ENCODE peak calls at places on chromosome 7, in five cellular contexts. One of them, this sample, is unnamed.

GRCh38 chr7:85237721-85238120 is 50.9 kb upstream of the SEMA3D start:
- DNase-seq in cardiac muscle cell: no peak
- DNase-seq in chondrocyte: no peak
- DNase-seq in vagina: no peak
- DNase-seq in cardiac fibroblast: no peak
- DNase-seq in this sample: no peak

GRCh38 chr7:29854257-29854938 is 48.1 kb downstream of the WIPF3 start:
- DNase-seq in cardiac muscle cell: peak; percentile 75
- DNase-seq in chondrocyte: no peak
- DNase-seq in cardiac fibroblast: peak; percentile 55
- DNase-seq in vagina: no peak
- DNase-seq in this sample: peak; percentile 75

GRCh38 chr7:29748286-29749099 is 57.8 kb upstream of the WIPF3 start:
- DNase-seq in cardiac muscle cell: peak; percentile 72
- DNase-seq in chondrocyte: no peak
- DNase-seq in vagina: no peak
- DNase-seq in cardiac fibroblast: peak; percentile 77
- DNase-seq in this sample: peak; percentile 66

GRCh38 chr7:97971990-97972943 is 17.7 kb downstream of the OCM2 start:
- DNase-seq in cardiac muscle cell: peak; percentile 78
- DNase-seq in cardiac fibroblast: peak; percentile 74
- DNase-seq in chondrocyte: no peak
- DNase-seq in vagina: no peak
- DNase-seq in this sample: peak; percentile 79

GRCh38 chr7:7519528-7519927 is 16.1 kb downstream of the COL28A1 start:
- DNase-seq in cardiac fibroblast: no peak
- DNase-seq in cardiac muscle cell: no peak
- DNase-seq in vagina: no peak
- DNase-seq in chondrocyte: no peak
- DNase-seq in this sample: no peak

GRCh38 chr7:102834999-102835398 is 77.8 kb upstream of the LRRC17 start:
- DNase-seq in cardiac muscle cell: no peak
- DNase-seq in vagina: no peak
- DNase-seq in cardiac fibroblast: peak; percentile 52
- DNase-seq in chondrocyte: no peak
- DNase-seq in this sample: peak; percentile 63

GRCh38 chr7:137847418-137848050 is 760 bp upstream of the DGKI start:
- DNase-seq in vagina: no peak
- DNase-seq in chondrocyte: no peak
- DNase-seq in cardiac fibroblast: no peak
- DNase-seq in cardiac muscle cell: peak; percentile 45
- DNase-seq in this sample: no peak

GRCh38 chr7:100400656-100401055 is 27.4 kb downstream of the PILRA start:
- DNase-seq in chondrocyte: no peak
- DNase-seq in cardiac fibroblast: peak; percentile 14
- DNase-seq in cardiac muscle cell: peak; percentile 52
- DNase-seq in vagina: no peak
- DNase-seq in this sample: no peak

GRCh38 chr7:12257582-12257981 is 46.5 kb downstream of the TMEM106B start:
- DNase-seq in cardiac fibroblast: peak; percentile 25
- DNase-seq in cardiac muscle cell: no peak
- DNase-seq in vagina: no peak
- DNase-seq in chondrocyte: no peak
- DNase-seq in this sample: peak; percentile 22

GRCh38 chr7:76020031-76020714 is 25.8 kb upstream of the TMEM120A start:
- DNase-seq in cardiac fibroblast: peak; percentile 73
- DNase-seq in chondrocyte: peak; percentile 21
- DNase-seq in cardiac muscle cell: peak; percentile 82
- DNase-seq in vagina: no peak
- DNase-seq in this sample: peak; percentile 74

GRCh38 chr7:32868116-32868515 is 23.4 kb downstream of the KBTBD2 start:
- DNase-seq in cardiac muscle cell: no peak
- DNase-seq in vagina: no peak
- DNase-seq in cardiac fibroblast: no peak
- DNase-seq in chondrocyte: no peak
- DNase-seq in this sample: no peak

GRCh38 chr7:13359656-13360055 is 629.8 kb downstream of the ETV1 start:
- DNase-seq in vagina: no peak
- DNase-seq in chondrocyte: no peak
- DNase-seq in cardiac fibroblast: no peak
- DNase-seq in cardiac muscle cell: no peak
- DNase-seq in this sample: no peak

GRCh38 chr7:132394283-132395003 is 181.8 kb downstream of the PLXNA4 start:
- DNase-seq in chondrocyte: no peak
- DNase-seq in cardiac muscle cell: no peak
- DNase-seq in cardiac fibroblast: no peak
- DNase-seq in vagina: no peak
- DNase-seq in this sample: peak; percentile 26

GRCh38 chr7:20323587-20323986 is 7.1 kb upstream of the ITGB8 start:
- DNase-seq in cardiac fibroblast: no peak
- DNase-seq in vagina: no peak
- DNase-seq in chondrocyte: no peak
- DNase-seq in cardiac muscle cell: no peak
- DNase-seq in this sample: no peak

GRCh38 chr7:149007615-149008014 is 20.7 kb downstream of the PDIA4 start:
- DNase-seq in cardiac fibroblast: peak; percentile 4
- DNase-seq in cardiac muscle cell: no peak
- DNase-seq in vagina: no peak
- DNase-seq in chondrocyte: peak; percentile 85
- DNase-seq in this sample: no peak

GRCh38 chr7:77808517-77808916 is 9.9 kb downstream of the PHTF2 start:
- DNase-seq in cardiac fibroblast: no peak
- DNase-seq in chondrocyte: no peak
- DNase-seq in vagina: no peak
- DNase-seq in cardiac muscle cell: no peak
- DNase-seq in this sample: no peak

GRCh38 chr7:55073051-55073511 is 54.3 kb downstream of the EGFR start:
- DNase-seq in chondrocyte: no peak
- DNase-seq in cardiac fibroblast: no peak
- DNase-seq in vagina: peak; percentile 3
- DNase-seq in cardiac muscle cell: no peak
- DNase-seq in this sample: no peak

GRCh38 chr7:114426824-114427223 is 12.2 kb downstream of the FOXP2 start:
- DNase-seq in vagina: no peak
- DNase-seq in chondrocyte: no peak
- DNase-seq in cardiac muscle cell: peak; percentile 35
- DNase-seq in cardiac fibroblast: peak; percentile 66
- DNase-seq in this sample: peak; percentile 14
- TF ChIP-seq CTCF in vagina: no peak
- TF ChIP-seq CTCF in chondrocyte: peak; percentile 84
- TF ChIP-seq CTCF in cardiac muscle cell: peak; percentile 48
- TF ChIP-seq CTCF in cardiac fibroblast: no peak
- TF ChIP-seq CTCF in this sample: peak; percentile 34

DNA sequence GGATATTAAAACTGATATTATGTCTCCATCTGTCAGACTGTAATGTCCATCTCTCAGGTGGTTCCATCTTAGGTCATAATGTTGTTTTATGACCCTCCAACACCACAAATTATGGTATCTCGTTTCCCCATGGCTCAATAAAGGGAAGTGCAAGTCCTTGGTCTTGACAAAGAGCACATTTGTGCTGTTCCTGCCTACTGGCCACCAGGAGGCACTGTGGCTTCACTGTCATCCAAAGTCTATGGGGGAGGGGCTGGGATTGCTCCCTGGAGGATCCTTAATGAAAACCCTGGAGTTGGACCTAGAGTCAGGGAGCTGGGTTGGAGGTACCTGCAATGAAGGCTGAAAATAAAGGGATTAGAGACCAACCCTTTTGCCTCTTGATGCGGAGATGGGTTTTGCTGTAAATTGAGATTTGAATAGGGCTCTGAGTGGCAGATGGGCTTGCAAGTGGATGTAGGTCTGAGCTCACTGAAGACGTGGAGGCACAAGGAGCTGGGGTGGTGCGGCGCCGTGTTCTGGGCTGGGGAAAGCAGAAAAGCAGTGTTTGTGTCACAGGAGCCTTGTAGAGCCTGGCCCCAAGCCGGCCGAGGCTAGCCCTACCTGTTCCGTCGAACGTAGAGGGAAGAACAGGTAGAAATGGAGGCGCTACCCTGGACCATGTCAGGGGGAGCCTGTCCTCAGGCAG is 180.5 kb upstream of the PRSS58 start:
- DNase-seq in chondrocyte: no peak
- DNase-seq in cardiac muscle cell: peak; percentile 57
- DNase-seq in cardiac fibroblast: peak; percentile 33
- DNase-seq in vagina: no peak
- DNase-seq in this sample: peak; percentile 68
- TF ChIP-seq CTCF in chondrocyte: peak; percentile 75
- TF ChIP-seq CTCF in cardiac muscle cell: peak; percentile 81
- TF ChIP-seq CTCF in cardiac fibroblast: peak; percentile 79
- TF ChIP-seq CTCF in vagina: peak; percentile 6
- TF ChIP-seq CTCF in this sample: peak; percentile 56

GRCh38 chr7:27560706-27561235 is 101.9 kb downstream of the HIBADH start:
- DNase-seq in cardiac fibroblast: peak; percentile 60
- DNase-seq in chondrocyte: no peak
- DNase-seq in vagina: no peak
- DNase-seq in cardiac muscle cell: no peak
- DNase-seq in this sample: peak; percentile 14
- TF ChIP-seq CTCF in cardiac fibroblast: peak; percentile 25
- TF ChIP-seq CTCF in chondrocyte: peak; percentile 26
- TF ChIP-seq CTCF in vagina: no peak
- TF ChIP-seq CTCF in cardiac muscle cell: peak; percentile 17
- TF ChIP-seq CTCF in this sample: no peak

DNA sequence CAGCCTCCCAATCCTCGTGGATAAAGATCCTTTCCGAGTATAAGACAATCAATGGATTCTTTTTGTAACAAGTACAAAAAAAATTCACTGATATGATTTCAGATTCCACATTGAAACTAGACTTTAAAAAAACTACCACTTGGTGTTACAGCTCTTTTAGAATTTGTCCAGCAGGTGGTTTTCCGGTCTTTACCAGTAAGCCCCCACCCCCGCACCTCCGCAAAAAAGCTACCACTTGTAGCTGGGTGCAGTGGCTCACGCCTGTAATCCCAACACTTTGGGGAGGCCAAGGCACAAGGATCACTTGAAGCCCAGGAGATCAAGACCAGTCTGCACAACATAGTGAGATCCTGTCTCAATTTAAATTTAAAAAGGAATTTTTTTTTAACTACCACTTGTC is 19.8 kb downstream of the IGF2BP3 start:
- DNase-seq in cardiac fibroblast: no peak
- DNase-seq in cardiac muscle cell: no peak
- DNase-seq in vagina: no peak
- DNase-seq in chondrocyte: no peak
- DNase-seq in this sample: no peak
- TF ChIP-seq CTCF in cardiac fibroblast: no peak
- TF ChIP-seq CTCF in cardiac muscle cell: no peak
- TF ChIP-seq CTCF in vagina: no peak
- TF ChIP-seq CTCF in chondrocyte: no peak
- TF ChIP-seq CTCF in this sample: no peak

GRCh38 chr7:157875230-157876179 is 538.7 kb downstream of the DNAJB6 start:
- DNase-seq in cardiac fibroblast: no peak
- DNase-seq in vagina: no peak
- DNase-seq in chondrocyte: peak; percentile 76
- DNase-seq in cardiac muscle cell: peak; percentile 55
- DNase-seq in this sample: no peak
- TF ChIP-seq CTCF in cardiac fibroblast: peak; percentile 21
- TF ChIP-seq CTCF in vagina: no peak
- TF ChIP-seq CTCF in chondrocyte: peak; percentile 70
- TF ChIP-seq CTCF in cardiac muscle cell: peak; percentile 9
- TF ChIP-seq CTCF in this sample: peak; percentile 27

GRCh38 chr7:135217645-135218509 is 6.6 kb upstream of the WDR91 start:
- DNase-seq in vagina: no peak
- DNase-seq in cardiac fibroblast: no peak
- DNase-seq in cardiac muscle cell: no peak
- DNase-seq in chondrocyte: no peak
- DNase-seq in this sample: no peak
- TF ChIP-seq CTCF in vagina: no peak
- TF ChIP-seq CTCF in cardiac fibroblast: no peak
- TF ChIP-seq CTCF in cardiac muscle cell: no peak
- TF ChIP-seq CTCF in chondrocyte: no peak
- TF ChIP-seq CTCF in this sample: no peak

GRCh38 chr7:1883834-1884582 is 213.9 kb downstream of the ELFN1 start:
- DNase-seq in cardiac muscle cell: no peak
- DNase-seq in chondrocyte: peak; percentile 86
- DNase-seq in vagina: no peak
- DNase-seq in cardiac fibroblast: no peak
- DNase-seq in this sample: no peak
- TF ChIP-seq CTCF in cardiac muscle cell: no peak
- TF ChIP-seq CTCF in chondrocyte: peak; percentile 16
- TF ChIP-seq CTCF in vagina: no peak
- TF ChIP-seq CTCF in cardiac fibroblast: no peak
- TF ChIP-seq CTCF in this sample: no peak

DNA sequence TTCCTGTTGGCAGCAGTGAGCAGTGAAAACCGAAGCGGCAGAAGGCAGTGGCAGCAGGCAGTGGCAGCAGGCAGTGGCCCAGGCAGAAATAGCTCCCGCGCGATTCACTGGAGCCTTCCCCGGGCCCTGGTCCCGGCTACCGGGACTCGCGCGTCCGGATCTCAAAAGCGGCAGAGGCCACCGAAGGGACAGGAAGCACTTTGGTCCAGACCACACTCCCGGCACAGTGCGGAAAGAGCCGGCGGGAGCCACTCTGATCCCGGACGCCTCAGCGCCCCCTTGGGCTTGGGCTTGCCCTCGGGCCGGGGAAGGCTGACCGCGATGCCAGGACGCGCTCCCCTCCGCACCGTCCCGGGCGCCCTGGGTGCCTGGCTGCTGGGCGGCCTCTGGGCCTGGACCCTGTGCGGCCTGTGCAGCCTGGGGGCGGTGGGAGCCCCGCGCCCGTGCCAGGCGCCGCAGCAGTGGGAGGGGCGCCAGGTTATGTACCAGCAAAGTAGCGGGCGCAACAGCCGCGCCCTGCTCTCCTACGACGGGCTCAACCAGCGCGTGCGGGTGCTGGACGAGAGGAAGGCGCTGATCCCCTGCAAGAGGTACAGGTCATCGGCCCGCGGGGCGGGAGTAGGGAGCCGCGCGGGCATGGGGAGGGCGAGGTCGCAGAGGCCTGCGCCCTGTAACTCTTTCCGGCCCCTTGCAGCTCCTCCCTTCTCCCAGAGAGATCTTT is at the start of gene EPDR1:
- DNase-seq in vagina: no peak
- DNase-seq in cardiac muscle cell: peak; percentile 66
- DNase-seq in chondrocyte: no peak
- DNase-seq in cardiac fibroblast: no peak
- DNase-seq in this sample: no peak
- TF ChIP-seq CTCF in vagina: no peak
- TF ChIP-seq CTCF in cardiac muscle cell: peak; percentile 22
- TF ChIP-seq CTCF in chondrocyte: peak; percentile 69
- TF ChIP-seq CTCF in cardiac fibroblast: no peak
- TF ChIP-seq CTCF in this sample: no peak

GRCh38 chr7:38107486-38107893 is 70.6 kb upstream of the STARD3NL start:
- DNase-seq in vagina: no peak
- DNase-seq in chondrocyte: no peak
- DNase-seq in cardiac muscle cell: peak; percentile 78
- DNase-seq in cardiac fibroblast: peak; percentile 61
- DNase-seq in this sample: peak; percentile 74
- TF ChIP-seq CTCF in vagina: peak; percentile 62
- TF ChIP-seq CTCF in chondrocyte: peak; percentile 92
- TF ChIP-seq CTCF in cardiac muscle cell: peak; percentile 79
- TF ChIP-seq CTCF in cardiac fibroblast: peak; percentile 74
- TF ChIP-seq CTCF in this sample: peak; percentile 68

DNA sequence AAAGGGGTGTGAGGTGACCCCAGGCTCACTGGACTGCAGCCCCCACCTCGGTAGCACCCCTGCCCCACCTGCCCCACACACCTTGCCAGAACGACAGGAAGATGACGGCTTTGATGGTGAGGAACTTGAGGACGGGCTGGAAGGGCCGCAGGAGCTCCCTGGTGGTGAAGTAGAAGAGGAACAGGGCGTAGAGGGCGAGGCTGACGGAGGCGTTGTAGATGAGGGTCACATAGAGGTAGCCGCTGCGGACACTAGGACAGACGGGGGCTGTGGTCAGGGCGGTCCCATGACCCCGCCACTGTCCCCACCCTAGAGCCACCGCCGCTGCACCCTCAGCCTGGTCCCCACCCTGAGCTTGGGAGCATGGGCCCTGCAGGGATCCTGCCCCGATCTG is 7.6 kb downstream of the TMEM184A start:
- DNase-seq in cardiac fibroblast: no peak
- DNase-seq in vagina: no peak
- DNase-seq in cardiac muscle cell: no peak
- DNase-seq in chondrocyte: no peak
- DNase-seq in this sample: no peak
- TF ChIP-seq CTCF in cardiac fibroblast: no peak
- TF ChIP-seq CTCF in vagina: no peak
- TF ChIP-seq CTCF in cardiac muscle cell: no peak
- TF ChIP-seq CTCF in chondrocyte: no peak
- TF ChIP-seq CTCF in this sample: no peak